ENCODE peak calls at places on chromosomes 7 and 10, in seven cellular contexts. One of them, this sample, is unnamed. For H3K9me3, the result is how much of the 10 kb centered on the place peaks cover.

GRCh38 chr10:104349623-104350142 is 4.0 kb upstream of the CFAP58 start:
- DNase-seq in lung: no peak
- DNase-seq in AG04450: no peak
- DNase-seq in transverse colon: peak
- DNase-seq in suprapubic skin: no peak
- DNase-seq in mammary epithelial cell: peak
- DNase-seq in A549: no peak
- DNase-seq in this sample: no peak

GRCh38 chr10:9759596-9759995 is 1258.1 kb upstream of the CELF2 start:
- DNase-seq in lung: no peak
- DNase-seq in AG04450: no peak
- DNase-seq in transverse colon: no peak
- DNase-seq in suprapubic skin: no peak
- DNase-seq in mammary epithelial cell: no peak
- DNase-seq in A549: no peak
- DNase-seq in this sample: no peak

GRCh38 chr10:128152741-128153583 is 26.7 kb upstream of the MKI67 start:
- DNase-seq in lung: no peak
- DNase-seq in AG04450: no peak
- DNase-seq in transverse colon: no peak
- DNase-seq in suprapubic skin: peak
- DNase-seq in mammary epithelial cell: no peak
- DNase-seq in A549: no peak
- DNase-seq in this sample: no peak

GRCh38 chr7:77982926-77983550 is 184.5 kb downstream of the PHTF2 start:
- DNase-seq in lung: no peak
- DNase-seq in AG04450: no peak
- DNase-seq in transverse colon: no peak
- DNase-seq in suprapubic skin: no peak
- DNase-seq in mammary epithelial cell: peak
- DNase-seq in A549: no peak
- DNase-seq in this sample: no peak

GRCh38 chr10:85315657-85316056 is 987.3 kb downstream of the CCSER2 start:
- DNase-seq in lung: no peak
- DNase-seq in AG04450: no peak
- DNase-seq in transverse colon: no peak
- DNase-seq in suprapubic skin: no peak
- DNase-seq in mammary epithelial cell: no peak
- DNase-seq in A549: no peak
- DNase-seq in this sample: no peak

GRCh38 chr7:56115852-56116538 is at the start of gene NUPR2:
- DNase-seq in lung: no peak
- DNase-seq in AG04450: no peak
- DNase-seq in transverse colon: peak
- DNase-seq in suprapubic skin: peak
- DNase-seq in mammary epithelial cell: peak
- DNase-seq in A549: no peak
- DNase-seq in this sample: no peak

GRCh38 chr10:127155221-127155620 is 41.2 kb downstream of the INSYN2A start:
- DNase-seq in lung: no peak
- DNase-seq in AG04450: no peak
- DNase-seq in transverse colon: no peak
- DNase-seq in suprapubic skin: peak
- DNase-seq in mammary epithelial cell: no peak
- DNase-seq in A549: no peak
- DNase-seq in this sample: no peak

GRCh38 chr10:131270461-131271190 is 40.9 kb downstream of the TCERG1L start:
- DNase-seq in lung: no peak
- DNase-seq in AG04450: no peak
- DNase-seq in transverse colon: no peak
- DNase-seq in suprapubic skin: peak
- DNase-seq in mammary epithelial cell: no peak
- DNase-seq in A549: no peak
- DNase-seq in this sample: no peak

GRCh38 chr10:33122014-33122788 is 164.2 kb upstream of the ITGB1 start:
- DNase-seq in lung: no peak
- DNase-seq in AG04450: peak
- DNase-seq in transverse colon: no peak
- DNase-seq in suprapubic skin: no peak
- DNase-seq in mammary epithelial cell: no peak
- DNase-seq in A549: no peak
- DNase-seq in this sample: no peak

GRCh38 chr10:13629116-13629515 is 42.4 kb downstream of the PRPF18 start:
- DNase-seq in lung: no peak
- DNase-seq in AG04450: no peak
- DNase-seq in transverse colon: no peak
- DNase-seq in suprapubic skin: no peak
- DNase-seq in mammary epithelial cell: no peak
- DNase-seq in A549: no peak
- DNase-seq in this sample: no peak

GRCh38 chr10:96719205-96719604 is 1.1 kb downstream of the PIK3AP1 start:
- DNase-seq in lung: no peak
- DNase-seq in AG04450: no peak
- DNase-seq in transverse colon: no peak
- DNase-seq in suprapubic skin: no peak
- DNase-seq in mammary epithelial cell: no peak
- DNase-seq in A549: no peak
- DNase-seq in this sample: no peak

GRCh38 chr7:141700291-141700847 is 1.6 kb downstream of the DENND11 start:
- DNase-seq in lung: no peak
- DNase-seq in AG04450: no peak
- DNase-seq in transverse colon: no peak
- DNase-seq in suprapubic skin: no peak
- DNase-seq in mammary epithelial cell: no peak
- DNase-seq in A549: no peak
- DNase-seq in this sample: no peak

GRCh38 chr10:92995509-92995908 is 65.1 kb upstream of the CYP26C1 start:
- DNase-seq in lung: no peak
- DNase-seq in AG04450: no peak
- DNase-seq in transverse colon: no peak
- DNase-seq in suprapubic skin: no peak
- DNase-seq in mammary epithelial cell: no peak
- DNase-seq in A549: no peak
- DNase-seq in this sample: no peak

GRCh38 chr10:82228701-82229100 is 353.7 kb downstream of the NRG3 start:
- DNase-seq in lung: no peak
- DNase-seq in AG04450: no peak
- DNase-seq in transverse colon: no peak
- DNase-seq in suprapubic skin: no peak
- DNase-seq in mammary epithelial cell: peak
- DNase-seq in A549: no peak
- DNase-seq in this sample: no peak

GRCh38 chr10:54559498-54559897 is 241.5 kb downstream of the PCDH15 start:
- DNase-seq in lung: no peak
- DNase-seq in AG04450: no peak
- DNase-seq in transverse colon: no peak
- DNase-seq in suprapubic skin: no peak
- DNase-seq in mammary epithelial cell: peak
- DNase-seq in A549: no peak
- DNase-seq in this sample: no peak

GRCh38 chr10:133159950-133160812 is at the start of gene KNDC1:
- DNase-seq in lung: no peak
- DNase-seq in AG04450: no peak
- DNase-seq in transverse colon: no peak
- DNase-seq in suprapubic skin: peak
- DNase-seq in mammary epithelial cell: no peak
- DNase-seq in A549: peak
- DNase-seq in this sample: no peak

DNA sequence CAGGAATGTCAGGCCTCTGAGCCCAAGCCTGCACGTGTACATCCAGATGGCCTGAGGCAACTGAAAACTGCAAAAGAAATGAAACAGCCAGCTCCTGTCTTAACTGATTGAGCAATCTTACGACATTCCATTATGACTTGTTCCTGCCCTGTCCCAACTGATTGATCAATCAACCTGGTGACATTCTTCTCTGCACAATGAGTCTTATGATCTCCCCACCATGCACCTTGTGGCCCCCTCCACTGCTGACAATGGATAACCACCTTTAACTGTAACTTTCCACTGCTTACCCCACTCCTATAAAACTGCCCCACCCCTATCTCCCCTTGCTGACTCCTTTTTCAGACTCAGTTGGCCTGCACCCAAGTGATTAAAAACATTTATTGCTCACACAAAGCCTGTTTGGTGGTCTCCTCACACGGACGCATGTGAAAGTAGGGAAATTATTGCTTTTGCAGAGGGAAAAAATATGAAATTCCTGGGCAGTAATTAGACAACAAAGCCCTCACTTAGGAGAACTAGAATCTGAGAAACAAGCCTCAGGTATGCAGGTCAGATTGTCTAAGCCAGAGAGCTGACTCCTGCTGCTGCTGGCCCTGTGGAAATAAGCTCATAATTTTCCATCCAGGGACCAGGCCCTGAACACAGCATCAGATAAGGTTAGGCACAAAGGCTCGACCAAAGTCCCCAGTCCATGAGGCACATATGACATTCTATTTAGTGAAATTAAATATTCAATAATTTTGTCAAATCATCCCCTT is 5.3 kb downstream of the CYP3A7 start:
- DNase-seq in lung: no peak
- DNase-seq in AG04450: no peak
- DNase-seq in transverse colon: no peak
- DNase-seq in suprapubic skin: no peak
- DNase-seq in mammary epithelial cell: peak
- DNase-seq in A549: no peak
- DNase-seq in this sample: no peak
- H3K27ac ChIP-seq in lung: no peak
- H3K27ac ChIP-seq in AG04450: no peak
- H3K27ac ChIP-seq in transverse colon: no peak
- H3K27ac ChIP-seq in suprapubic skin: peak
- H3K27ac ChIP-seq in mammary epithelial cell: peak
- H3K27ac ChIP-seq in A549: peak
- H3K27ac ChIP-seq in this sample: no peak

GRCh38 chr7:151408498-151408838 is 1.4 kb downstream of the WDR86 start:
- DNase-seq in lung: no peak
- DNase-seq in AG04450: no peak
- DNase-seq in transverse colon: no peak
- DNase-seq in suprapubic skin: no peak
- DNase-seq in mammary epithelial cell: no peak
- DNase-seq in A549: no peak
- DNase-seq in this sample: no peak

GRCh38 chr7:151410405-151411390 is 860 bp upstream of the WDR86 start:
- DNase-seq in lung: no peak
- DNase-seq in AG04450: no peak
- DNase-seq in transverse colon: no peak
- DNase-seq in suprapubic skin: no peak
- DNase-seq in mammary epithelial cell: no peak
- DNase-seq in A549: no peak
- DNase-seq in this sample: no peak

GRCh38 chr7:151406886-151407583 is 2.8 kb downstream of the WDR86 start:
- DNase-seq in lung: no peak
- DNase-seq in AG04450: no peak
- DNase-seq in transverse colon: no peak
- DNase-seq in suprapubic skin: no peak
- DNase-seq in mammary epithelial cell: no peak
- DNase-seq in A549: no peak
- DNase-seq in this sample: no peak

GRCh38 chr7:151409555-151410404 is at the start of gene WDR86:
- DNase-seq in lung: no peak
- DNase-seq in AG04450: no peak
- DNase-seq in transverse colon: no peak
- DNase-seq in suprapubic skin: no peak
- DNase-seq in mammary epithelial cell: no peak
- DNase-seq in A549: no peak
- DNase-seq in this sample: no peak

GRCh38 chr7:151408839-151409554 is 841 bp downstream of the WDR86 start:
- DNase-seq in lung: no peak
- DNase-seq in AG04450: no peak
- DNase-seq in transverse colon: peak
- DNase-seq in suprapubic skin: no peak
- DNase-seq in mammary epithelial cell: no peak
- DNase-seq in A549: no peak
- DNase-seq in this sample: peak
- TF ChIP-seq CTCF in lung: no peak
- TF ChIP-seq CTCF in AG04450: no peak
- TF ChIP-seq CTCF in transverse colon: no peak
- TF ChIP-seq CTCF in suprapubic skin: no peak
- TF ChIP-seq CTCF in mammary epithelial cell: no peak
- TF ChIP-seq CTCF in A549: no peak
- TF ChIP-seq CTCF in this sample: no peak

GRCh38 chr10:70931168-70931805 is 42.9 kb upstream of the PCBD1 start:
- DNase-seq in lung: no peak
- DNase-seq in AG04450: no peak
- DNase-seq in transverse colon: no peak
- DNase-seq in suprapubic skin: no peak
- DNase-seq in mammary epithelial cell: peak
- DNase-seq in A549: no peak
- DNase-seq in this sample: no peak
- H3K9me3 ChIP-seq in lung: under half
- H3K9me3 ChIP-seq in AG04450: under half
- H3K9me3 ChIP-seq in transverse colon: under half
- H3K9me3 ChIP-seq in suprapubic skin: under half
- H3K9me3 ChIP-seq in mammary epithelial cell: under half
- H3K9me3 ChIP-seq in A549: under half
- H3K9me3 ChIP-seq in this sample: under half

GRCh38 chr10:11178606-11179221 is 161.0 kb downstream of the CELF2 start:
- DNase-seq in lung: no peak
- DNase-seq in AG04450: no peak
- DNase-seq in transverse colon: peak
- DNase-seq in suprapubic skin: no peak
- DNase-seq in mammary epithelial cell: no peak
- DNase-seq in A549: no peak
- DNase-seq in this sample: peak
- H3K27ac ChIP-seq in lung: peak
- H3K27ac ChIP-seq in AG04450: no peak
- H3K27ac ChIP-seq in transverse colon: peak
- H3K27ac ChIP-seq in suprapubic skin: no peak
- H3K27ac ChIP-seq in mammary epithelial cell: no peak
- H3K27ac ChIP-seq in A549: no peak
- H3K27ac ChIP-seq in this sample: peak